ENCODE peak calls at places on chromosomes 16 and 17, in six cellular contexts. E is stimulated activated CD4-positive, alpha-beta T cell treated with anti-CD3 and anti-CD28 coated beads, Interleukin-4, amount 100 ng/mL, for 1 hour; B is B cell; A is amygdala; V is EH; Z is HuH-7.5. Y is an unnamed sample.

GRCh38 chr17:55726440-55726839 is 3.8 kb upstream of the TMEM100 start:
- DNase-seq in Z (no peak), V (peak), A (peak), E (no peak), B (no peak), Y (no peak)

GRCh38 chr16:12113581-12114375 is 137.2 kb downstream of the SNX29 start:
- DNase-seq in B (no peak), V (peak), E (no peak), A (no peak), Z (no peak), Y (peak)

GRCh38 chr16:8963010-8963824 is 489 bp downstream of the USP7 start:
- DNase-seq in A (no peak), V (peak), B (peak), Z (peak), E (peak), Y (no peak)

GRCh38 chr17:61366715-61367413 is 32.8 kb upstream of the TBX2 start:
- DNase-seq in B (no peak), A (no peak), E (no peak), Z (no peak), V (no peak), Y (no peak)

GRCh38 chr16:50281391-50282009 is 15.1 kb downstream of the ADCY7 start:
- DNase-seq in V (no peak), Z (no peak), A (no peak), E (no peak), B (no peak), Y (no peak)

GRCh38 chr17:2564876-2565275 is 28.6 kb upstream of the PAFAH1B1 start:
- DNase-seq in B (no peak), E (no peak), Z (no peak), A (no peak), V (peak), Y (no peak)

GRCh38 chr16:67481561-67482259 is 753 bp upstream of the ATP6V0D1 start:
- DNase-seq in Z (no peak), A (peak), V (peak), E (peak), B (no peak), Y (peak)

GRCh38 chr16:23380501-23380951 is 72.5 kb downstream of the COG7 start:
- DNase-seq in A (no peak), E (no peak), B (no peak), Z (no peak), V (no peak), Y (no peak)

GRCh38 chr16:56984639-56985038 is 4.7 kb upstream of the NLRC5 start:
- DNase-seq in V (no peak), B (no peak), E (no peak), Z (no peak), A (no peak), Y (no peak)

GRCh38 chr16:68377221-68377620 is 66.4 kb downstream of the PRMT7 start:
- DNase-seq in E (no peak), V (no peak), B (no peak), A (no peak), Z (no peak), Y (no peak)